ENCODE peak calls at places on chromosomes 5 and 9, in nine cellular contexts. H is mesendoderm; Z is HCT116; B is right cardiac atrium; P is RWPE1; Y is hepatocyte; L is H1; K is CD8-positive, alpha-beta T cell; U is left lung. D is an unnamed sample.

GRCh38 chr5:149455889-149456409 is 76.9 kb upstream of the IL17B start:
- DNase-seq in U (no peak), L (no peak), B (peak), H (no peak), K (no peak), Y (peak), Z (peak), P (no peak), D (peak)

GRCh38 chr9:129252937-129253819 is 75.1 kb upstream of the IER5L start:
- DNase-seq in U (peak), K (no peak), B (peak), Z (no peak), L (no peak), H (no peak), P (no peak), Y (no peak), D (no peak)

GRCh38 chr9:38319496-38320173 is 72.9 kb upstream of the ALDH1B1 start:
- DNase-seq in Z (no peak), U (no peak), B (no peak), L (no peak), K (no peak), H (no peak), P (no peak), Y (no peak), D (no peak)

GRCh38 chr9:137311171-137311970 is 9.3 kb upstream of the NRARP start:
- DNase-seq in Z (peak), K (no peak), L (peak), Y (peak), B (no peak), P (peak), H (no peak), U (peak), D (peak)

GRCh38 chr9:73237140-73237539 is 85.5 kb downstream of the ANXA1 start:
- DNase-seq in K (no peak), Z (no peak), B (no peak), L (no peak), U (no peak), P (no peak), H (no peak), Y (no peak), D (no peak)

GRCh38 chr9:37801959-37802711 is 1.5 kb downstream of the DCAF10 start:
- DNase-seq in Z (no peak), Y (no peak), L (no peak), K (no peak), H (no peak), U (no peak), B (no peak), P (no peak), D (no peak)

GRCh38 chr9:82184524-82184923 is 196.0 kb downstream of the SPATA31D1 start:
- DNase-seq in Z (no peak), Y (no peak), P (no peak), B (no peak), K (no peak), H (no peak), L (no peak), U (no peak), D (no peak)

GRCh38 chr5:153753645-153754432 is 263.4 kb downstream of the GRIA1 start:
- DNase-seq in Z (no peak), Y (peak), P (peak), L (no peak), U (no peak), H (peak), B (no peak), K (no peak), D (no peak)

GRCh38 chr5:83177803-83178202 is 100.5 kb downstream of the XRCC4 start:
- DNase-seq in K (no peak), Z (no peak), Y (no peak), P (no peak), H (peak), U (no peak), L (no peak), B (no peak), D (peak)

GRCh38 chr9:108786756-108787663 is 68.8 kb downstream of the ACTL7B start:
- DNase-seq in Y (peak), U (no peak), H (peak), Z (peak), K (no peak), P (peak), B (no peak), L (no peak), D (peak)

GRCh38 chr9:84702469-84702868 is 32.9 kb downstream of the NTRK2 start:
- DNase-seq in U (no peak), P (no peak), K (no peak), Y (no peak), Z (no peak), H (no peak), B (no peak), L (no peak), D (no peak)

GRCh38 chr5:77867914-77868313 is 91.8 kb upstream of the TBCA start:
- DNase-seq in B (no peak), Z (no peak), P (no peak), U (no peak), Y (no peak), H (no peak), K (no peak), L (no peak), D (no peak)

GRCh38 chr5:37111426-37112382 is 137.5 kb downstream of the CPLANE1 start:
- DNase-seq in H (no peak), P (no peak), U (no peak), B (no peak), Y (no peak), Z (no peak), K (no peak), L (no peak), D (no peak)

GRCh38 chr9:94919376-94920098 is 193.0 kb downstream of the AOPEP start:
- DNase-seq in Y (peak), H (no peak), B (no peak), K (no peak), Z (peak), P (peak), L (no peak), U (peak), D (no peak)

GRCh38 chr5:10700516-10700915 is 60.5 kb downstream of the DAP start:
- DNase-seq in L (no peak), B (no peak), K (no peak), P (no peak), Z (no peak), U (no peak), H (no peak), Y (no peak), D (no peak)
- H3K27ac ChIP-seq in L (no peak), B (no peak), K (no peak), P (no peak), Z (no peak), U (no peak), H (no peak), Y (no peak), D (no peak)

GRCh38 chr5:76446776-76447175 is 43.7 kb downstream of the IQGAP2 start:
- DNase-seq in B (no peak), H (no peak), U (no peak), L (no peak), Z (no peak), P (no peak), K (no peak), Y (no peak), D (no peak)

GRCh38 chr5:76456258-76456657 is 53.2 kb downstream of the IQGAP2 start:
- DNase-seq in Y (no peak), U (no peak), H (no peak), B (no peak), P (no peak), Z (no peak), K (no peak), L (no peak), D (no peak)

GRCh38 chr5:76455531-76456132 is 52.5 kb downstream of the IQGAP2 start:
- DNase-seq in B (no peak), Z (no peak), K (no peak), Y (no peak), L (no peak), P (no peak), U (no peak), H (peak), D (no peak)

GRCh38 chr5:76450059-76450458 is 47.0 kb downstream of the IQGAP2 start:
- DNase-seq in P (no peak), K (no peak), Z (no peak), Y (no peak), L (no peak), U (no peak), B (no peak), H (no peak), D (no peak)

DNA sequence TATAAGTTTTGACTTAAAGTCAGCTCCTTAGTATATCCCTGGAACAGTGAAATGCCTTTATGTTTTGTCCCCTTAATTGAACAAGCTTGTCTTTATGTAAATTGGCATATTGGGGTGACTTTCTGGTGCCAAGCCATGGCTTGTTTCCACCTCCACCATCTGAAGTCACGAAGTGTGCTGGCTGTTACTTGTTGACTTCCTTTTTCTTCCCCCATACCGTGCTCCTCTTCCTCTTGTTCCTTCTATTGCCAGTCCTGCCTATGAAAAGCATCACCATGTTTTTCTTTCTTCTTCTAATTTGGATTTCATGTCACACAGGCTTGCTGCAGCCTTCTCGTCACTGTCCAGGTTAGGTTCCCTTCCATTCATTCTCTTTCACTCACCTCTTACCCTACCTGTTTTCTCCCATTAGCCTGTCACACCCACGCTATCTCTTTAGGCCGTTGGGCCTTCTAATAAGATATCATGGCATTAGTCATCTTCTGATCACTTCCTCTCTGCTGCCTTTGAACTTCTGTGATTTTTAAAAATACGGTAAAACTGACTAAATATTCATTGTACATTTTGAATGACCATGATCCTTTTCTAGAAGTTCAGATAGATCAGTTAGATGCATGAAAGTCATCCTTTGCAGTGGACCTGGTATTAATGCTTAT is 48.1 kb downstream of the IQGAP2 start:
- DNase-seq in K (no peak), Y (no peak), U (no peak), Z (no peak), P (no peak), L (no peak), H (no peak), B (no peak), D (no peak)
- H3K27ac ChIP-seq in K (no peak), Y (peak), U (no peak), Z (no peak), P (no peak), L (no peak), H (no peak), B (no peak), D (no peak)

GRCh38 chr5:57063773-57064172 is 110.1 kb upstream of the GPBP1 start:
- DNase-seq in K (no peak), P (no peak), Z (no peak), B (no peak), Y (no peak), H (no peak), U (no peak), L (no peak), D (no peak)
- H3K27ac ChIP-seq in K (no peak), P (no peak), Z (no peak), B (no peak), Y (no peak), H (no peak), U (no peak), L (no peak), D (no peak)

DNA sequence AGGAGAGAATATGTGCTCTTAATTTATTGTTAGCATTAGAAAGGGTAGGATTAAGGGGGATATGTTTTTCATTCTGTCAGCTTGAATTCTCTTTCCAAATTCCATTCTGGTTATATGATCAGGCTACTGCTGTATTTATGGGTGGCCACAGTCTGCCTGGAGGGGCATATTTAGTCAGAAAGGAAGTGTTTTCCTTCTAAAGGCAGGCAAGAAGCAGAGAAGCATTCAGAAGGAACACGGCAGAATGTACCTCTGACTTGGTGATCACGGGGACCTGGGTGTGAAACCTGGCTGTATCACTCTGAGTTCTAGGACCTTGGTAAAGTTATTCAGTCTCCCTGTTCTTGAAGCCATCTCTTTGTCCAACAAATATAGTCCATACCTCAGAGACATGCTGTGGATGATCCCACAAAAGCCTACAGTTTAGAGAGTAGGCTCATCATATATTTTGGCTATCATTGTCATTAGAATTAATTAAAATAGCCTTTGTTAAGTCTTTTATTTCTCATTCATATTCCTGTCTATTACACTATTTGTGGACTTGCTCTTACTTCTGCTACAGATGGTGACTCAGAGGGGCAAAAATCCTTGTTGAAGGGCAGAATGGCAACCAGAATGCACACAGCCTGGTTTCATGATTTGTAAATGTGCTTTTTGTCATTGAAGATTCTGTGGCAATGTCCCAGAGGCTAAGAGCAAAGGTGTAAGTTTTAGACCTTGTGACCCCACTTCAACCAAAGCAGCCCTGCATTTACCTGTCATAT is 2.7 kb downstream of the TNC start:
- DNase-seq in Y (no peak), H (no peak), L (no peak), B (no peak), P (peak), U (no peak), Z (no peak), K (no peak), D (no peak)
- H3K27ac ChIP-seq in Y (no peak), H (no peak), L (no peak), B (no peak), P (no peak), U (no peak), Z (no peak), K (no peak), D (no peak)

GRCh38 chr9:113569472-113570060 is 106.0 kb downstream of the RGS3 start:
- DNase-seq in K (no peak), H (no peak), B (no peak), U (no peak), Z (no peak), L (no peak), P (no peak), Y (no peak), D (no peak)
- H3K27ac ChIP-seq in K (no peak), H (no peak), B (peak), U (peak), Z (no peak), L (no peak), P (no peak), Y (no peak), D (no peak)

DNA sequence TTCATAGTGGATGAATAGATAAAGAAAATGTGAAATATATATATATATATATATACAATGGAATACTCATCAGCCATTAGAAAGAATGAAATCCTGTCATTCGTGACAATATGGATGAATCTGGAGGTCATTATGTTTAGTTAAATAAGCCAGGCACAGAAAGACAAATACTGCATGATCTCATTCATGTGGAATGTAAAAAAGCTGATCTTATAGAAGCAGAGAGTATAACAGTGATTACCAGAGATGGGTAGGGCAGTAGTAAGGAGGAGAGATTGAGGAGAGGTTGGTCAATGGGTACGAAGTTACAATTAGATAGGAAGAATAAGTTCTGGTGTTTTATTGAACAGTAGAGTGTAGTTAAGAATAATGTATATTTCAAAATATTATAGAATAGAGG is 19.7 kb upstream of the PCDHAC2 start:
- DNase-seq in P (no peak), K (no peak), Z (no peak), L (no peak), U (no peak), Y (no peak), B (no peak), H (peak), D (no peak)
- H3K27ac ChIP-seq in P (no peak), K (no peak), Z (no peak), L (no peak), U (no peak), Y (no peak), B (no peak), H (no peak), D (no peak)

GRCh38 chr5:131563434-131564228 is 71.4 kb downstream of the RAPGEF6 start:
- DNase-seq in U (no peak), B (no peak), K (no peak), H (peak), P (peak), Y (no peak), L (no peak), Z (no peak), D (no peak)
- H3K27ac ChIP-seq in U (no peak), B (no peak), K (no peak), H (peak), P (no peak), Y (no peak), L (no peak), Z (no peak), D (no peak)

DNA sequence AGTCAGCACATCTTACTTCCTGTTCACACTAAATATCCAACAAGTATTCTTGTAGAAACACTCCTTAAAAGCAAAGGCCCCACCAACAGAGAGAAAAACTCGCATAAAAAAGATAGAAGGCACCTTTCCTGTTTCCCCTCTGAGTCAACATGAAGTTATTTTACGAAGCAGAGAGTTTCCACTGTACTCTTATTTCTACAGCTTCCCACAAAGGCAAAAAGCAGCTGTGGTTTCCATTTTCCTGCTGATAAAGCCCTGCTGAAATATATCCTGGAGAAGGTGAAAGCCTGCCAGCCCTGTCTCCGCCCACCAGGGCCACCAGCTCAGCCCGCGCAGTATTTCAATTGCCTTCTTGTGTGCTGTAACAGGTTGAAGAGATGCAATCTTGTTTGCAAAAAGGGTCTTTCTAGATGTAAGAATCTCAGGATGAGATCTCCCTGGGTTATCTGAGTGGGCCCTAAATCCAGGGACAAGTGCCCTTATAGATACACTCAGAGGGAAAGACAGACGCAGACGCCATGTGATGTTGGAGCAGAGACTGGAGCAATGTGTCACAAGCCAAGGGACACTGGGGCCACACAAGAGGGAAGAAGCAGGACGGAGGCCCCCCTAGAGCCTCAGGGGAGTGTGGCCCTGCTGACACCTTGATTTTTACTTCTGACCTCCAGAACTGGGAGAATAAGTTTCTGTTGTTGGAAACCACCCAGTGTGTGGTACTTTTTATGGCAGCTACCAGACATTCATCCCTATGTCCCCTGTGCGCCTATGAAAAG is 19.9 kb downstream of the SEMA4D start:
- DNase-seq in Z (no peak), U (no peak), K (no peak), L (no peak), Y (peak), H (no peak), B (peak), P (peak), D (peak)
- H3K27ac ChIP-seq in Z (no peak), U (peak), K (peak), L (no peak), Y (peak), H (no peak), B (no peak), P (peak), D (no peak)

D was measured in brain microvascular endothelial cell.